ENCODE peak calls at places on chromosomes 3 and 15, in seven cellular contexts. Q is foreskin fibroblast, O is testis, X is HFF-Myc, Z is psoas muscle, R is fibroblast of villous mesenchyme, U is body of pancreas. M is an unnamed sample.

GRCh38 chr3:22536582-22536981 is 666.5 kb upstream of the UBE2E2 start:
- DNase-seq in Q (no peak), O (no peak), X (no peak), Z (no peak), R (no peak), U (no peak), M (no peak)

GRCh38 chr3:81531256-81531655 is 230.2 kb downstream of the GBE1 start:
- DNase-seq in Q (no peak), O (no peak), X (no peak), Z (no peak), R (peak), U (no peak), M (no peak)

GRCh38 chr3:63656791-63657190 is 4.3 kb downstream of the SNTN start:
- DNase-seq in Q (peak), O (no peak), X (no peak), Z (no peak), R (peak), U (no peak), M (no peak)

GRCh38 chr15:62624541-62625399 is 417.8 kb upstream of the TPM1 start:
- DNase-seq in Q (peak), O (peak), X (peak), Z (no peak), R (peak), U (peak), M (no peak)

GRCh38 chr3:16171009-16171408 is 3.5 kb upstream of the GALNT15 start:
- DNase-seq in Q (no peak), O (no peak), X (no peak), Z (no peak), R (no peak), U (no peak), M (no peak)

GRCh38 chr15:96230557-96231181 is 99.8 kb upstream of the NR2F2 start:
- DNase-seq in Q (peak), O (no peak), X (no peak), Z (no peak), R (peak), U (no peak), M (no peak)

GRCh38 chr15:82894971-82895520 is 57.5 kb downstream of the HOMER2 start:
- DNase-seq in Q (peak), O (no peak), X (peak), Z (no peak), R (peak), U (no peak), M (no peak)

GRCh38 chr3:179018808-179019207 is 52.8 kb downstream of the ZMAT3 start:
- DNase-seq in Q (no peak), O (no peak), X (no peak), Z (no peak), R (no peak), U (no peak), M (no peak)

GRCh38 chr15:95470997-95471692 is 859.4 kb upstream of the NR2F2 start:
- DNase-seq in Q (no peak), O (peak), X (no peak), Z (no peak), R (no peak), U (no peak), M (no peak)

GRCh38 chr3:14880486-14881179 is 61.9 kb downstream of the FGD5 start:
- DNase-seq in Q (no peak), O (no peak), X (no peak), Z (no peak), R (no peak), U (no peak), M (no peak)

GRCh38 chr15:70156781-70157261 is 59.1 kb upstream of the TLE3 start:
- DNase-seq in Q (peak), O (peak), X (no peak), Z (peak), R (no peak), U (peak), M (no peak)

GRCh38 chr15:77617507-77618285 is 15.0 kb downstream of the LINGO1 start:
- DNase-seq in Q (no peak), O (no peak), X (no peak), Z (no peak), R (no peak), U (no peak), M (no peak)

GRCh38 chr3:190424478-190425439 is 24.9 kb downstream of the TMEM207 start:
- DNase-seq in Q (peak), O (peak), X (peak), Z (peak), R (peak), U (peak), M (peak)

GRCh38 chr15:38810686-38811085 is 246.1 kb upstream of the RASGRP1 start:
- DNase-seq in Q (no peak), O (no peak), X (no peak), Z (no peak), R (no peak), U (no peak), M (no peak)

GRCh38 chr3:146314871-146315270 is 64.0 kb upstream of the PLSCR4 start:
- DNase-seq in Q (no peak), O (no peak), X (no peak), Z (no peak), R (no peak), U (no peak), M (no peak)

GRCh38 chr3:10683106-10683505 is 132.9 kb upstream of the SLC6A11 start:
- DNase-seq in Q (no peak), O (no peak), X (no peak), Z (no peak), R (no peak), U (no peak), M (no peak)

GRCh38 chr3:133670525-133670995 is 8.8 kb upstream of the TOPBP1 start:
- DNase-seq in Q (no peak), O (no peak), X (no peak), Z (no peak), R (no peak), U (peak), M (no peak)

GRCh38 chr3:194265505-194265892 is 85.6 kb downstream of the CPN2 start:
- DNase-seq in Q (peak), O (peak), X (peak), Z (peak), R (peak), U (peak), M (no peak)

GRCh38 chr15:47932829-47933696 is 187.7 kb upstream of the SLC24A5 start:
- DNase-seq in Q (no peak), O (no peak), X (no peak), Z (no peak), R (peak), U (peak), M (no peak)

GRCh38 chr3:167882057-167882667 is 146.6 kb downstream of the SERPINI1 start:
- DNase-seq in Q (peak), O (no peak), X (peak), Z (no peak), R (peak), U (no peak), M (peak)

GRCh38 chr3:65635661-65636060 is 403.1 kb downstream of the MAGI1 start:
- DNase-seq in Q (no peak), O (no peak), X (no peak), Z (no peak), R (no peak), U (no peak), M (no peak)

GRCh38 chr3:11705049-11705448 is 61.3 kb upstream of the VGLL4 start:
- DNase-seq in Q (peak), O (no peak), X (no peak), Z (no peak), R (peak), U (no peak), M (no peak)

GRCh38 chr3:46884929-46885328 is 7.4 kb downstream of the PTH1R start:
- DNase-seq in Q (no peak), O (no peak), X (no peak), Z (no peak), R (no peak), U (no peak), M (no peak)

GRCh38 chr3:139694542-139694941 is 16.8 kb upstream of the NMNAT3 start:
- DNase-seq in Q (no peak), O (no peak), X (no peak), Z (no peak), R (no peak), U (no peak), M (no peak)

GRCh38 chr15:65884511-65884910 is 15.2 kb downstream of the RAB11A start:
- DNase-seq in Q (no peak), O (no peak), X (no peak), Z (no peak), R (no peak), U (no peak), M (no peak)

GRCh38 chr3:184259878-184260570 is 1.3 kb downstream of the CAMK2N2 start:
- DNase-seq in Q (peak), O (peak), X (no peak), Z (no peak), R (peak), U (peak), M (no peak)

GRCh38 chr15:74375303-74375693 is 7.9 kb upstream of the CYP11A1 start:
- DNase-seq in Q (peak), O (peak), X (peak), Z (peak), R (peak), U (peak), M (no peak)

GRCh38 chr3:186991470-186991869 is 61.1 kb downstream of the ST6GAL1 start:
- DNase-seq in Q (no peak), O (no peak), X (no peak), Z (no peak), R (no peak), U (no peak), M (no peak)

GRCh38 chr15:31365032-31365654 is 38.5 kb downstream of the KLF13 start:
- DNase-seq in Q (no peak), O (no peak), X (no peak), Z (peak), R (no peak), U (no peak), M (no peak)
- H3K4me3 ChIP-seq in Q (no peak), O (peak), X (no peak), Z (peak), R (no peak), U (no peak), M (peak)

GRCh38 chr3:42263354-42264346 is 2.3 kb downstream of the CCK start:
- DNase-seq in Q (peak), O (no peak), X (no peak), Z (no peak), R (no peak), U (no peak), M (no peak)
- H3K4me3 ChIP-seq in Q (peak), O (no peak), X (no peak), Z (peak), R (no peak), U (no peak), M (no peak)

GRCh38 chr3:69385033-69385722 is 710 bp downstream of the FRMD4B start:
- DNase-seq in Q (no peak), O (no peak), X (no peak), Z (no peak), R (no peak), U (no peak), M (no peak)
- H3K4me3 ChIP-seq in Q (peak), O (peak), X (peak), Z (peak), R (no peak), U (no peak), M (no peak)

GRCh38 chr3:44554626-44555592 is at the start of gene ZKSCAN7:
- DNase-seq in Q (peak), O (peak), X (no peak), Z (peak), R (peak), U (peak), M (peak)
- H3K4me3 ChIP-seq in Q (peak), O (peak), X (peak), Z (peak), R (peak), U (peak), M (peak)

DNA sequence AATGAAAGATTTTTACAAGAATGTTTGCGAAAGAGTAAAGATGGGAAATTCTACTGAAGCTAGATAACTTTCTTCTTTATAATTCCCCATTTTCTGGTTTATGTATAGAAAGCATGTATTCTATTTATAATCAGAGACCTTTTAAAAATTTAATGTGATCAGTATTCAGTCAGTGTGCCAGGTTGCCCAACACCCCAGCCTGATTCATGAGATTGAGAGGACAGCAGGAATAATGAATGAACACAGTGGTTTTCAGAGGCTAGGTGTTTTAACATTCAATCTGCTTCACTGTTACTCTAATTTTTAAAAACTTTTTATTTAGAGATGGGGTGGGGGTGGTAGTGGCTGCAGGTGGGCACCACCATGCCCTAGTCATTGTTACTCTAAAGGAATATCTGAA is 4.7 kb downstream of the WWTR1 start:
- DNase-seq in Q (peak), O (no peak), X (no peak), Z (no peak), R (no peak), U (no peak), M (no peak)
- H3K4me3 ChIP-seq in Q (no peak), O (no peak), X (peak), Z (no peak), R (no peak), U (no peak), M (no peak)

DNA sequence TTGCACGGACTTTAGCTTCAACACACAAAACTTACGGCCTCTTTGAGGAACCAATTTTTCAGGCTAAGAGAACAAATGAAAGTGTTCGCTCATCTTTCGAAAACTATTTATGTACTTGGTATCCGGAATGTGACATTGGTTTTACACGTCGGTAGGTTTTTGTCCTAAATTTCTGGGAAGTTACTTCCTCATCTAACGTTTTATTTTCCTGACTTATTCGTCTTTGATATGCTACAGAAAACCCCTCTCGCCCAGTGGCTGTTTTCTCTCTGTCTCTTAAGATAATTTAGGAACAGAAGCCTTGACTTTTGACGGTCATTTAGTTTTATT is 879 bp upstream of the GREM1 start:
- DNase-seq in Q (no peak), O (no peak), X (no peak), Z (no peak), R (peak), U (no peak), M (no peak)
- H3K4me3 ChIP-seq in Q (peak), O (peak), X (peak), Z (peak), R (peak), U (no peak), M (no peak)

DNA sequence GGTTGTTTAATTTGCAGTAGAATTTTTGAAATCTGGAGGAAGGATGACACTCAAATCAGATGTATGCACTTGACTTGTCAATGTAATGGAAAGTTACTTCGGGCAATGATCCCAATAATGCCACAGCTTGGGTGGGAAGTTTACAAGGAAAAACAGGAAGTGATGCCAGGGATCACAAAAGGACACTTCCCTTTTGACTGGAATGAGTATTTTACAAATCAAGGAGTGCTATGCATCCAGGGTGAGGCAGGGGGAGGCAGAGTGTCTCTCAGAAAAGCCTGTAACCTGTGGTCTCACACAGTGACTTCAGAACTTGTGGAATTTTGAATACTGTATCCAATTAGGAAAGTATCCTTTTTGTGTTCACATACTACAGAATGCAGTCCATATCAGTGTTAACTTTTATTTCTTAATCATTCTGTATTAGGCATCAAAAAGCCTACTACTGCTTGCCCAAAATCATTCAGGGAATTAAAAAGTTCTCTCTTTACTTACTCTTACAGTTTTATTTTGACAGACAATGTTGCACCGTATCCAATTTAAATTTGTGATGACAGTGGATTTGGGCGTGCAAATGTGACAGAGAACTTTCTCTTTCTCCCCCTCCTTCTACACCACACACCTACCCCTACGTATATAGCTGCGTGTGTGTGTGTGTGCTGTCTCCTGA is 445.1 kb downstream of the MECOM start:
- DNase-seq in Q (peak), O (peak), X (peak), Z (no peak), R (peak), U (peak), M (no peak)
- H3K4me3 ChIP-seq in Q (no peak), O (peak), X (no peak), Z (no peak), R (no peak), U (no peak), M (no peak)

M was measured in GM12864.